ENCODE peak calls at places on chromosomes 1 and 21, in nine cellular contexts. N, G, R, E, H, F, W, A and B are unnamed samples.

GRCh38 chr1:178119623-178120022 is 25.7 kb downstream of the RASAL2 start:
- DNase-seq in F (no peak), W (no peak), H (no peak), E (no peak), R (no peak), G (no peak), A (peak; percentile 21), N (no peak), B (no peak)

GRCh38 chr21:27719226-27719625 is 752.3 kb upstream of the ADAMTS5 start:
- DNase-seq in G (no peak), E (peak; percentile 7), R (no peak), H (no peak), W (no peak), A (no peak), N (no peak), F (no peak), B (no peak)

GRCh38 chr1:188433428-188433827 is 1604.7 kb downstream of the PLA2G4A start:
- DNase-seq in R (no peak), H (no peak), E (peak; percentile 11), N (no peak), G (no peak), A (peak; percentile 8), F (no peak), W (no peak), B (no peak)

GRCh38 chr21:14693997-14694396 is 147.9 kb upstream of the SAMSN1 start:
- DNase-seq in A (no peak), R (no peak), G (no peak), N (no peak), F (no peak), W (no peak), E (no peak), H (no peak), B (no peak)

GRCh38 chr1:9653783-9654517 is 2.4 kb downstream of the PIK3CD start:
- DNase-seq in N (no peak), A (no peak), W (no peak), G (no peak), E (no peak), H (no peak), F (no peak), R (no peak), B (peak; percentile 77)

GRCh38 chr1:3312894-3313578 is 141.4 kb upstream of the ARHGEF16 start:
- DNase-seq in G (peak; percentile 87), E (peak; percentile 89), N (peak; percentile 42), W (no peak), R (peak; percentile 85), A (peak; percentile 96), F (peak; percentile 97), H (peak; percentile 89), B (peak; percentile 84)

GRCh38 chr1:22625262-22625925 is 11.0 kb upstream of the C1QA start:
- DNase-seq in R (no peak), A (peak; percentile 19), N (no peak), G (peak; percentile 88), W (no peak), H (no peak), E (no peak), F (no peak), B (no peak)

GRCh38 chr1:8217011-8217711 is 100.8 kb upstream of the SLC45A1 start:
- DNase-seq in G (peak; percentile 83), W (no peak), N (no peak), R (peak; percentile 54), H (no peak), F (peak; percentile 86), E (no peak), A (no peak), B (peak; percentile 27)

GRCh38 chr1:211548321-211549091 is 30.5 kb downstream of the SLC30A1 start:
- DNase-seq in R (no peak), F (no peak), E (peak; percentile 19), W (peak; percentile 21), N (no peak), A (peak; percentile 45), H (no peak), G (peak; percentile 84), B (peak; percentile 67)

GRCh38 chr1:101975371-101975770 is 21.4 kb downstream of the OLFM3 start:
- DNase-seq in A (no peak), N (no peak), H (no peak), F (no peak), E (no peak), R (no peak), G (no peak), W (no peak), B (no peak)

GRCh38 chr1:41850029-41850428 is 68.7 kb downstream of the HIVEP3 start:
- DNase-seq in A (no peak), H (no peak), F (no peak), W (no peak), R (no peak), N (no peak), E (peak; percentile 27), G (no peak), B (peak; percentile 47)

GRCh38 chr1:243391355-243391754 is 135.5 kb downstream of the SDCCAG8 start:
- DNase-seq in E (no peak), W (no peak), G (no peak), R (no peak), H (no peak), N (no peak), F (no peak), A (no peak), B (no peak)

GRCh38 chr1:162056043-162056442 is 13.4 kb upstream of the NOS1AP start:
- DNase-seq in A (peak; percentile 85), G (peak; percentile 93), N (peak; percentile 85), H (peak; percentile 65), R (peak; percentile 84), F (peak; percentile 72), W (peak; percentile 77), E (peak; percentile 59), B (peak; percentile 63)

GRCh38 chr1:55179177-55179835 is 35.9 kb downstream of the USP24 start:
- DNase-seq in W (no peak), A (no peak), F (no peak), N (no peak), E (no peak), H (no peak), G (no peak), R (no peak), B (no peak)

GRCh38 chr21:44658511-44658910 is 779 bp downstream of the KRTAP12-3 start:
- DNase-seq in H (no peak), W (no peak), R (no peak), E (no peak), F (no peak), N (no peak), A (no peak), G (no peak), B (no peak)

GRCh38 chr1:55053265-55053954 is 14.1 kb downstream of the PCSK9 start:
- DNase-seq in N (no peak), G (no peak), R (no peak), F (peak; percentile 79), H (peak; percentile 42), W (no peak), A (no peak), E (no peak), B (no peak)

GRCh38 chr1:162854245-162854860 is 6.6 kb downstream of the CCDC190 start:
- DNase-seq in F (peak; percentile 73), R (peak; percentile 70), W (peak; percentile 82), H (peak; percentile 54), N (peak; percentile 82), E (peak; percentile 78), G (peak; percentile 81), A (peak; percentile 88), B (peak; percentile 63)

GRCh38 chr1:115373305-115373704 is 35.3 kb upstream of the NGF start:
- DNase-seq in H (no peak), N (peak; percentile 93), W (no peak), A (peak; percentile 9), E (peak; percentile 90), F (no peak), R (peak; percentile 82), G (no peak), B (no peak)

GRCh38 chr1:66996018-66996682 is 57.8 kb downstream of the SLC35D1 start:
- DNase-seq in A (peak; percentile 73), E (peak; percentile 74), G (peak; percentile 87), N (peak; percentile 77), F (peak; percentile 63), H (peak; percentile 60), R (peak; percentile 66), W (peak; percentile 50), B (peak; percentile 78)

GRCh38 chr1:246592695-246593094 is 26.4 kb downstream of the CNST start:
- DNase-seq in R (peak; percentile 80), W (no peak), G (no peak), F (no peak), A (no peak), E (peak; percentile 9), N (no peak), H (no peak), B (no peak)

GRCh38 chr21:41908829-41909228 is 29.7 kb upstream of the PRDM15 start:
- DNase-seq in W (no peak), N (no peak), E (no peak), A (no peak), R (no peak), F (no peak), H (no peak), G (no peak), B (no peak)

GRCh38 chr21:35614412-35614901 is 445.9 kb downstream of the SETD4 start:
- DNase-seq in G (no peak), W (no peak), R (peak; percentile 31), E (peak; percentile 86), H (no peak), A (peak; percentile 88), F (no peak), N (no peak), B (no peak)

GRCh38 chr1:156337052-156337887 is 822 bp downstream of the CCT3 start:
- DNase-seq in N (no peak), H (no peak), R (peak; percentile 26), F (peak; percentile 58), A (peak; percentile 29), E (peak; percentile 16), W (no peak), G (no peak), B (peak; percentile 29)

GRCh38 chr1:228555074-228555989 is 68.2 kb downstream of the RNF187 start:
- DNase-seq in H (no peak), A (no peak), N (peak; percentile 41), R (no peak), F (peak; percentile 60), W (no peak), E (no peak), G (peak; percentile 58), B (peak; percentile 20)

GRCh38 chr1:79042117-79042516 is 35.6 kb upstream of the ADGRL4 start:
- DNase-seq in E (peak; percentile 70), H (no peak), W (no peak), A (peak; percentile 47), G (no peak), N (no peak), F (no peak), R (peak; percentile 11), B (no peak)

GRCh38 chr1:47986741-47987140 is 10.4 kb downstream of the TRABD2B start:
- DNase-seq in A (no peak), R (peak; percentile 39), H (no peak), E (no peak), F (peak; percentile 89), N (no peak), G (no peak), W (no peak), B (no peak)

GRCh38 chr1:155485945-155486344 is 76.7 kb downstream of the ASH1L start:
- DNase-seq in A (no peak), G (no peak), R (no peak), F (no peak), W (no peak), N (no peak), H (no peak), E (no peak), B (no peak)

GRCh38 chr1:55233149-55233777 is 18.1 kb upstream of the USP24 start:
- DNase-seq in N (no peak), H (no peak), E (peak; percentile 69), R (no peak), G (peak; percentile 63), A (no peak), W (no peak), F (no peak), B (no peak)

GRCh38 chr1:51906306-51907078 is 28.0 kb upstream of the NRDC start:
- DNase-seq in N (no peak), E (peak; percentile 77), W (no peak), G (no peak), H (no peak), F (no peak), R (no peak), A (peak; percentile 55), B (no peak)

GRCh38 chr21:42091899-42092508 is 20.9 kb downstream of the UMODL1 start:
- DNase-seq in G (peak; percentile 69), W (no peak), E (peak; percentile 29), H (no peak), F (no peak), N (no peak), R (no peak), A (no peak), B (no peak)

GRCh38 chr1:58922302-58923089 is 138.6 kb upstream of the JUN start:
- DNase-seq in H (peak; percentile 74), R (no peak), G (no peak), N (no peak), A (peak; percentile 91), E (peak; percentile 95), W (no peak), F (peak; percentile 84), B (peak; percentile 76)